ENCODE peak calls at places on chromosomes 12 and 14, in four cellular contexts. W, U, N and M are unnamed samples. For H3K27me3, the result is how much of the 10 kb centered on the place peaks cover.

GRCh38 chr14:95200404-95200803 is 43.1 kb upstream of the DICER1 start:
- DNase-seq in N (no peak), U (no peak), W (no peak), M (no peak)

GRCh38 chr12:80485222-80485987 is 41.4 kb downstream of the PTPRQ start:
- DNase-seq in W (no peak), N (no peak), U (no peak), M (no peak)

GRCh38 chr12:69239286-69239921 is at the start of gene CPSF6:
- DNase-seq in W (peak), U (peak), N (peak), M (peak)

GRCh38 chr12:81627336-81628189 is 131.6 kb downstream of the PPFIA2 start:
- DNase-seq in N (peak), W (no peak), U (peak), M (no peak)

GRCh38 chr14:96016761-96017160 is 22.4 kb upstream of the C14orf132 start:
- DNase-seq in W (no peak), U (no peak), N (peak), M (no peak)

GRCh38 chr14:55610717-55611370 is 30.8 kb downstream of the KTN1 start:
- DNase-seq in N (no peak), U (no peak), W (no peak), M (no peak)

GRCh38 chr14:21923820-21924219 is 250.2 kb upstream of the OR4E1 start:
- DNase-seq in N (no peak), W (no peak), U (no peak), M (no peak)

GRCh38 chr12:49304161-49304560 is 9.2 kb downstream of the PRPH start:
- DNase-seq in N (peak), W (no peak), U (peak), M (no peak)

GRCh38 chr14:73752297-73752992 is 38.3 kb upstream of the PNMA1 start:
- DNase-seq in W (peak), U (peak), N (peak), M (peak)

GRCh38 chr12:51217133-51217967 is 512 bp downstream of the POU6F1 start:
- DNase-seq in N (peak), U (peak), W (peak), M (peak)

GRCh38 chr12:45259732-45260480 is 44.0 kb downstream of the ANO6 start:
- DNase-seq in N (peak), W (no peak), U (peak), M (peak)

GRCh38 chr12:101859664-101860607 is 17.4 kb upstream of the DRAM1 start:
- DNase-seq in U (peak), N (no peak), W (no peak), M (no peak)

GRCh38 chr14:76919811-76920571 is 93.8 kb downstream of the LRRC74A start:
- DNase-seq in N (peak), W (peak), U (peak), M (peak)

GRCh38 chr14:88590173-88590572 is 27.3 kb downstream of the ZC3H14 start:
- DNase-seq in N (no peak), U (no peak), W (no peak), M (no peak)

GRCh38 chr12:3207858-3208257 is 130.7 kb downstream of the TSPAN9 start:
- DNase-seq in U (no peak), W (no peak), N (peak), M (no peak)

GRCh38 chr12:94149781-94150482 is 1.6 kb downstream of the PLXNC1 start:
- DNase-seq in U (peak), N (peak), W (peak), M (peak)

GRCh38 chr12:53230971-53231858 is 794 bp downstream of the RARG start:
- DNase-seq in N (no peak), W (no peak), U (peak), M (no peak)

GRCh38 chr12:79983492-79983891 is 48.6 kb upstream of the PPP1R12A start:
- DNase-seq in U (peak), W (no peak), N (no peak), M (no peak)

GRCh38 chr14:61498811-61499210 is 177.4 kb downstream of the PRKCH start:
- DNase-seq in U (peak), W (no peak), N (no peak), M (no peak)

DNA sequence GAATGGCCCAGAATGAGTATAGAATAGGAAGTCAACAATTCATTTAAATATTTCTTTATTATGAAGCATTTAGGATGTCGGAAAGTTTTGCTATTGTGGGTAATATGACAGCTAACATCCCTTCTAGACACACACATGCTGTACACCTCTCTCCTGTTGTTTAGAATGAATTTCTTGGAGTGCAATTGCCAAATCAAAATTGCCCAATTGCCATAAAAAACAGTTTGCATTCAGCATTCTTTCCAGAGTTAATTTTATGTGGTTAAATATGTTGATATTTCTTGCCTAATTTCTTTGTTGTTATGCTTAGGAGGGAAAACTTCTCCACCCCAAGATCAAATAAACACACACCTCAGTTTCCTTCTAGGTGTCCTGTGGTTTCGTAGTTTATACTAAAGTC is 16.9 kb upstream of the SMCO2 start:
- DNase-seq in U (no peak), N (no peak), W (no peak), M (no peak)
- H3K27me3 ChIP-seq in U (under half), N (under half), W (under half), M (under half)

GRCh38 chr14:104115691-104116543 is 22.5 kb upstream of the KIF26A start:
- DNase-seq in U (no peak), N (no peak), W (peak), M (peak)
- H3K27ac ChIP-seq in U (no peak), N (no peak), W (no peak), M (no peak)

DNA sequence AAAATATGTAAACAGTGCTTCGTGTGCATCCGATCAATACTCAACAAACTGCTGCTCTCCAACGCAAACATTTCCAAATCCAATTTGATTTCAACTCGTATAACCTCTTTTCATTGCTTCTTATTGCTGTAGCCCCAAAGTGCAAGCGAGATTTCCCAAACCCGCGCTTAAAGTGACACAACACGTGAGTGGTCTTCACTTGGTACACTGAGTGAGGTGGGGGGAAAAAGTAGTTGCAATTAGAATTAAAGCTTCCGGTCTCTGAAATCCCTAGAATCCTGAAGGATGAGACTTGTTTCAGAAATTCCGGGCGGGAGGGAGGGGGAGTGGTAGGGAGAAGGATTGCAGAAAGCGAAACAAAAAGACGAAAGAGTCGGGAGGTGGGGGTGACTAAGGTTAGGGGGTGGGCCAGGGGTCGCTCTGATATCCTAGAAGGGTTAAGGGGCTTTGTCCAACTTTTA is 387.5 kb downstream of the BCAT1 start:
- DNase-seq in N (peak), U (peak), W (no peak), M (peak)
- H3K27me3 ChIP-seq in N (under half), U (half or more), W (under half), M (under half)

GRCh38 chr12:104925501-104925900 is 32.6 kb downstream of the SLC41A2 start:
- DNase-seq in U (no peak), N (no peak), W (no peak), M (no peak)
- H3K27ac ChIP-seq in U (no peak), N (no peak), W (no peak), M (no peak)

GRCh38 chr12:65121956-65122469 is 908 bp upstream of the WIF1 start:
- DNase-seq in W (no peak), N (no peak), U (no peak), M (no peak)
- H3K27me3 ChIP-seq in W (under half), N (under half), U (half or more), M (under half)